ENCODE peak calls at places on chromosomes 1 and 21, in four cellular contexts. V is left ventricle myocardium inferior, B is neuronal stem cell, S is HCT116. A is an unnamed sample. For H3K36me3, the result is how much of the 10 kb centered on the place peaks cover.

GRCh38 chr21:32545948-32546441 is 39.3 kb downstream of the TCP10L start:
- DNase-seq in V (no peak), B (no peak), S (no peak), A (no peak)

GRCh38 chr21:28832013-28832714 is 160.5 kb downstream of the LTN1 start:
- DNase-seq in V (no peak), B (no peak), S (no peak), A (no peak)

GRCh38 chr1:213905315-213905714 is 82.5 kb upstream of the PROX1 start:
- DNase-seq in V (peak), B (no peak), S (no peak), A (no peak)

GRCh38 chr1:216682694-216683243 is 40.5 kb downstream of the ESRRG start:
- DNase-seq in V (no peak), B (no peak), S (no peak), A (no peak)

GRCh38 chr1:24107462-24108225 is 4.3 kb downstream of the MYOM3 start:
- DNase-seq in V (no peak), B (no peak), S (peak), A (no peak)

GRCh38 chr1:69739181-69739580 is 171.5 kb downstream of the LRRC7 start:
- DNase-seq in V (no peak), B (no peak), S (no peak), A (no peak)

GRCh38 chr1:14713077-14713476 is 114.6 kb downstream of the KAZN start:
- DNase-seq in V (no peak), B (no peak), S (no peak), A (no peak)

GRCh38 chr1:209375097-209375496 is 208.4 kb upstream of the CAMK1G start:
- DNase-seq in V (no peak), B (no peak), S (no peak), A (no peak)

GRCh38 chr1:228342627-228343210 is 63.9 kb downstream of the TRIM11 start:
- DNase-seq in V (peak), B (no peak), S (no peak), A (no peak)

GRCh38 chr1:112840631-112841624 is 115.1 kb downstream of the SLC16A1 start:
- DNase-seq in V (no peak), B (no peak), S (no peak), A (no peak)

GRCh38 chr1:55854911-55855310 is 639.7 kb upstream of the USP24 start:
- DNase-seq in V (no peak), B (no peak), S (no peak), A (no peak)

GRCh38 chr1:161843156-161843555 is 77.0 kb downstream of the ATF6 start:
- DNase-seq in V (no peak), B (no peak), S (no peak), A (no peak)

GRCh38 chr1:37947364-37947763 is 511 bp upstream of the INPP5B start:
- DNase-seq in V (no peak), B (no peak), S (no peak), A (no peak)

GRCh38 chr1:183227963-183228649 is 42.0 kb downstream of the LAMC2 start:
- DNase-seq in V (peak), B (peak), S (peak), A (peak)

GRCh38 chr1:154178856-154179811 is 12.8 kb downstream of the TPM3 start:
- DNase-seq in V (no peak), B (no peak), S (no peak), A (no peak)

GRCh38 chr1:166032901-166033371 is 133.9 kb downstream of the FAM78B start:
- DNase-seq in V (peak), B (no peak), S (no peak), A (no peak)

GRCh38 chr1:117985239-117985638 is 55.7 kb downstream of the WDR3 start:
- DNase-seq in V (no peak), B (no peak), S (no peak), A (no peak)

GRCh38 chr1:92329356-92330129 is 30.7 kb downstream of the RPAP2 start:
- DNase-seq in V (no peak), B (no peak), S (no peak), A (no peak)

GRCh38 chr1:3501856-3502665 is 47.6 kb downstream of the ARHGEF16 start:
- DNase-seq in V (peak), B (peak), S (no peak), A (peak)

GRCh38 chr21:16420086-16420724 is 690.4 kb downstream of the USP25 start:
- DNase-seq in V (peak), B (no peak), S (no peak), A (no peak)

GRCh38 chr1:161068306-161069200 is 1.1 kb downstream of the ARHGAP30 start:
- DNase-seq in V (peak), B (no peak), S (no peak), A (no peak)

GRCh38 chr1:29569971-29570634 is 333.8 kb downstream of the PTPRU start:
- DNase-seq in V (no peak), B (no peak), S (peak), A (no peak)

GRCh38 chr1:173400387-173400995 is 76.6 kb upstream of the PRDX6 start:
- DNase-seq in V (no peak), B (no peak), S (no peak), A (no peak)

GRCh38 chr21:34510148-34511142 is 1.6 kb downstream of the KCNE1 start:
- DNase-seq in V (peak), B (peak), S (peak), A (peak)

GRCh38 chr1:149917590-149918144 is at the start of gene SV2A:
- DNase-seq in V (no peak), B (peak), S (no peak), A (no peak)

GRCh38 chr1:117146570-117147340 is 25.2 kb upstream of the TRIM45 start:
- DNase-seq in V (no peak), B (no peak), S (peak), A (no peak)

GRCh38 chr1:199843856-199844255 is 183.7 kb upstream of the NR5A2 start:
- DNase-seq in V (no peak), B (no peak), S (no peak), A (no peak)

GRCh38 chr1:119915517-119915916 is 19.2 kb upstream of the ADAM30 start:
- DNase-seq in V (no peak), B (no peak), S (no peak), A (no peak)

GRCh38 chr1:119918301-119918700 is 22.0 kb upstream of the ADAM30 start:
- DNase-seq in V (no peak), B (no peak), S (no peak), A (no peak)

GRCh38 chr1:119919241-119919640 is 22.9 kb upstream of the ADAM30 start:
- DNase-seq in V (no peak), B (no peak), S (no peak), A (no peak)

GRCh38 chr1:119917304-119918055 is 21.2 kb upstream of the ADAM30 start:
- DNase-seq in V (no peak), B (no peak), S (no peak), A (no peak)

GRCh38 chr1:119920104-119920968 is 24.0 kb upstream of the ADAM30 start:
- DNase-seq in V (no peak), B (no peak), S (no peak), A (no peak)
- H3K36me3 ChIP-seq in V (half or more), B (half or more), S (under half), A (under half)

GRCh38 chr1:114423455-114423854 is 87.5 kb downstream of the TRIM33 start:
- DNase-seq in V (no peak), B (no peak), S (no peak), A (no peak)

GRCh38 chr1:114427612-114428011 is 83.4 kb downstream of the TRIM33 start:
- DNase-seq in V (no peak), B (no peak), S (no peak), A (no peak)

GRCh38 chr1:114431026-114431425 is 80.0 kb downstream of the TRIM33 start:
- DNase-seq in V (no peak), B (no peak), S (no peak), A (no peak)

GRCh38 chr1:114428083-114428754 is 82.8 kb downstream of the TRIM33 start:
- DNase-seq in V (no peak), B (no peak), S (no peak), A (peak)
- H3K36me3 ChIP-seq in V (half or more), B (under half), S (under half), A (under half)

DNA sequence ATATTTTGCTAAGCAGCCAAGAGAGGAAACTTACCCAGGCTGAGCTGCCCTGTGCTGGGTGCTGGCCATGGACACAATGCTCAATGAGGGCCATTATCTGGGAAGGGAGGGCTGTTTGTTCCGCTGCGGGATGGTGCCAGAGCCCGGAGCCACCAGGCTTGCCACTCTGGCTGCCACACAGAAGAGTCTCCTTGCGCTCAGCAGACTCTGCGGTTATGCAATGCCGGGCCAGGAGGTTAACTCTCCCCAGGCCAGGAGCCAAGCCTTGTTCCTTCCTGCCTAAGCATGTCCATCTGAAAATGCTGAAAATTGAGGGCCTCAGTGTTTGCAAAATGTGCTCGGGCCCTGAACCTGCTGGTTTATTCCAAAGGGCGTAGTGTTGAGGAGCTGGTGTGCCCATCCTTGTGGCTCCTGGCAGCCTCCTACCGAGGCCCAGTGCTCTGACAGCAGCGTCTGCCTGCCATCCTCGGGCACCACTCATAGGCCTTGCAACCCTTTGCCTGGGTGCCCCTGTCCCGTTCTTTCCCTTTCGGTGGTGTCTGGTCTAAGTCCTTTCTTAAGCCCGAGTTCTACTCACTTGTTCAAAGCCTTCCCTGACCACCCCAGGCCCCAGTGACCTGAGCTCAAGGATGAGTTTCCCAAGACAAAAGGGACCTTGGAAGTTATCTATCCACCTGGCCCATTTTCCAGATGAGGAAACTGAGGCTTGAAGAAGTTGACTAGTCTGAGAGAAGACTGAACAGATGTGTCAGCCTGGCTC is 133.8 kb upstream of the EDN2 start:
- DNase-seq in V (peak), B (no peak), S (no peak), A (no peak)
- H3K36me3 ChIP-seq in V (under half), B (under half), S (under half), A (under half)

DNA sequence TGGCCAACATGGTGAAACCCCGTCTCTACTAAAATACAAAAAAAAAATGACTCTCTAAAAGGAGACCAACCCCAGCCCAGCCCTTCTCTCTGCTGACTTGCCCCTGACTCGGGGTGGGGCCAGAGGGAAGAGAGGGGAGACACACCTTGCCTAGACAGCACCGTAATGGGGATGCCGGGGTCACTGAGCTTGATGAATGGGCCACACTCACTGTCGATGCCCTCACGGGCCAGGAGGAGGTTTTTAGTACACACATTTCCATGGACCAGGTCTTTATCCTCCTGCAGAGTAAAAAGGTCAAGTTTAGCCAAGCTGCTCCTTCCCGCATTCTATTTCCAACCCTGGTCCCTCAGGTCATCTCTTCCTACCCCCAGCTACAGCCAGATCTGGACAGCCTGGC is 99.7 kb downstream of the RAVER2 start:
- DNase-seq in V (no peak), B (no peak), S (no peak), A (no peak)
- H3K36me3 ChIP-seq in V (half or more), B (under half), S (under half), A (under half)

DNA sequence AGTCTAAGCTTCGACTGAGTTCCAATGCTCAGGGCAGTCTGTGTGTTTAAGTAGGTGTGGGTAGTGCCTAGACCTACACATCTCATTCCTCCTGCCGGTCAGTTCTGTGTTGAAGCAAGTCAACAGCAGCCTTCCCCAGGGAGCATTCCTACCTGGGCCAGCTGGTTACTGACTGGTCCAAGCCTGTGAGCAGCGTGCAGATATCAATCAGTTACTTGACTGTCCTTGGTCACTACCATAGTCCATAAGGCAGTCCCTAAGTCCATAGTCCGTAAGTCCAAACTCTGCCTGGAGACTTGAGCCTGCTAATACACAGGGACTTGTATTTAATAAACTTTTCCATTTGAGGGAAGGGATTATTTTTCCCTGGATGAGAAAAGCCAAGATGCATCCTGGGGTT is 171.9 kb downstream of the PGBD5 start:
- DNase-seq in V (no peak), B (no peak), S (no peak), A (no peak)
- H3K36me3 ChIP-seq in V (half or more), B (under half), S (under half), A (under half)

DNA sequence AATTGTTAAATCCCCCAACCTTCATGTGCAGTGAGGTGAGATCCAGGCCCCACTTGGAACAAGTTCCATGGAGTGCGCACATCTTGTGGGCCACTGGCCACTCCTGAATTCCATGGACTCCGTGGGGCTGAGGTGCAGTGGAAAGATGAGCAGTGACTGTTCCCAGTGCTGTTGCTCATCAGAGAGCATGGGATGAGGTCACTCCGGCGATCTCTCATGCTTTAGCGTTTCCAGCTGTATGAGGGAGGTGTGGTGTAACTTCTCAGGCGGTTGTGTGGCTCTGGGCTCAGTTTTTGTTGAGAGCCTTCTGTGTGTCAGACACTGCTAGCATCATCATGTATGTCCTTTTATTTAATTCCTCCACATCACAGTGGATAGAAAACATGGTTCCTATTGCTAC is 96.2 kb downstream of the GALNT2 start:
- DNase-seq in V (no peak), B (no peak), S (no peak), A (no peak)
- H3K36me3 ChIP-seq in V (under half), B (under half), S (under half), A (under half)

GRCh38 chr1:192783793-192784192 is 25.0 kb upstream of the RGS2 start:
- DNase-seq in V (no peak), B (no peak), S (no peak), A (no peak)

GRCh38 chr1:192788184-192788583 is 20.7 kb upstream of the RGS2 start:
- DNase-seq in V (no peak), B (peak), S (no peak), A (no peak)

GRCh38 chr1:192786617-192787016 is 22.2 kb upstream of the RGS2 start:
- DNase-seq in V (no peak), B (no peak), S (no peak), A (no peak)

DNA sequence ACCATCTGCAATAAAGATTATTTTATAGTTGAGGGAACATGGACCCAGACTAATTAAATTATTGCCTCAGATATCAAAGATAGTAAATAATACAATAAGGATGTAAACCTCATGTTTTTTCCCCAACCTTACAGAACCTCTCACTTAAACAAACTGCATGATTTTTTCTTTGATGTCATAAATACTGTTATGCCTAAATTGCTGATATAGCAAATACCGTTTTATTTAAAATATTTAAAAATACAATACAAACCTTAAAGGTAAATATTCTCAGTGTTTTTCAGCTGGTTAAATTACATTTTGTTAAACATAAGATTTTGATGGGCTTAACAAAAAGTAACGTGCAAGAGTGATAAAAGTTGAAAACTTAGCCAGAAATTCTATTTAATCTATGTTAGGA is 24.4 kb upstream of the RGS2 start:
- DNase-seq in V (no peak), B (no peak), S (no peak), A (no peak)
- H3K36me3 ChIP-seq in V (under half), B (under half), S (under half), A (under half)

DNA sequence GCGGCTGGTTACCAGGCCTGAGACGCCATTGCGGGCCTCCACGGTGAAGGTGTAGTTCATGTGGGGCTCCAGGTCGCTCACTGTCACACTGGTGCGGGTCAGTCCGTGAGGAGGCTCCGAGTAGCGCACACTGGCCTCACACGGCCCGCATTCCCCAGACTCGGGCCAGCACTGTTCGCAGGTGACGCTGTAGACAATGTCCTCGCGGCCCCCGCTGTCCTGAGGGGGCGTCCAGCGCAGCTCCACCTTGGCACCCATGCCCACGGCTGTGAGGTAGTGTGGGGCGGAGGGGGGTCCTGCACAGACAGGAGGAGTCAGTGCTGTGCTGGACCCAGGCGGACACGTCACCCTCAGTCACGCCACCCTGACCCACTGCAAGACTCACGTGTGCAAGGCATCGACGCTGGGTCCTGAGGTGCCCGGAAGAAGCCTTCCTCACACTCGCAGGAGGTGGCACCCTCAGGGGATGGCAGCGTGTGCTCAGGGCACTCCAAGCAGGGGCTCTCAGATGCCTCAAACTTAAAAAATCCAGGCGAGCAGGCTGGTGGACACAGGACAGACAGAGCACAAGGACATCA is 17.9 kb downstream of the EPHA2 start:
- DNase-seq in V (no peak), B (no peak), S (no peak), A (no peak)
- H3K36me3 ChIP-seq in V (half or more), B (half or more), S (half or more), A (under half)

GRCh38 chr1:224432672-224433040 is 1.9 kb downstream of the WDR26 start:
- DNase-seq in V (no peak), B (no peak), S (no peak), A (no peak)
- H3K36me3 ChIP-seq in V (under half), B (under half), S (under half), A (under half)

A was measured in Caco-2.